ENCODE peak calls at places on chromosomes 5 and 9, in four cellular contexts. One of them, this sample, is unnamed.

GRCh38 chr5:22242532-22242931 is 610.6 kb downstream of the CDH12 start:
- DNase-seq in coronary artery: no peak
- DNase-seq in hepatocyte: peak
- DNase-seq in heart right ventricle: no peak
- DNase-seq in this sample: no peak

GRCh38 chr9:132582276-132582785 is at the start of gene BARHL1:
- DNase-seq in hepatocyte: no peak
- DNase-seq in coronary artery: no peak
- DNase-seq in heart right ventricle: no peak
- DNase-seq in this sample: no peak

GRCh38 chr5:177396807-177397206 is 3.7 kb downstream of the PFN3 start:
- DNase-seq in heart right ventricle: no peak
- DNase-seq in coronary artery: no peak
- DNase-seq in hepatocyte: no peak
- DNase-seq in this sample: no peak

GRCh38 chr5:62779010-62779422 is 200.4 kb downstream of the LRRC70 start:
- DNase-seq in coronary artery: no peak
- DNase-seq in heart right ventricle: peak
- DNase-seq in hepatocyte: peak
- DNase-seq in this sample: no peak

GRCh38 chr5:4196744-4197646 is 601.4 kb downstream of the IRX1 start:
- DNase-seq in coronary artery: no peak
- DNase-seq in heart right ventricle: peak
- DNase-seq in hepatocyte: no peak
- DNase-seq in this sample: no peak

GRCh38 chr5:96922452-96923244 is 13.2 kb upstream of the LNPEP start:
- DNase-seq in hepatocyte: no peak
- DNase-seq in heart right ventricle: no peak
- DNase-seq in coronary artery: no peak
- DNase-seq in this sample: no peak

GRCh38 chr9:20512106-20512505 is 110.2 kb downstream of the MLLT3 start:
- DNase-seq in heart right ventricle: no peak
- DNase-seq in hepatocyte: no peak
- DNase-seq in coronary artery: no peak
- DNase-seq in this sample: peak

GRCh38 chr5:142826741-142827492 is 56.7 kb downstream of the ARHGAP26 start:
- DNase-seq in coronary artery: no peak
- DNase-seq in hepatocyte: no peak
- DNase-seq in heart right ventricle: no peak
- DNase-seq in this sample: no peak

GRCh38 chr5:10409504-10409903 is 32.2 kb upstream of the ROPN1L start:
- DNase-seq in hepatocyte: no peak
- DNase-seq in coronary artery: no peak
- DNase-seq in heart right ventricle: no peak
- DNase-seq in this sample: no peak

GRCh38 chr9:37449877-37450632 is 15.2 kb downstream of the ZBTB5 start:
- DNase-seq in hepatocyte: no peak
- DNase-seq in coronary artery: peak
- DNase-seq in heart right ventricle: no peak
- DNase-seq in this sample: no peak

GRCh38 chr9:104872959-104873850 is 54.8 kb downstream of the ABCA1 start:
- DNase-seq in hepatocyte: peak
- DNase-seq in heart right ventricle: peak
- DNase-seq in coronary artery: no peak
- DNase-seq in this sample: peak

GRCh38 chr5:89255845-89256463 is 373.0 kb upstream of the MEF2C start:
- DNase-seq in heart right ventricle: no peak
- DNase-seq in hepatocyte: peak
- DNase-seq in coronary artery: no peak
- DNase-seq in this sample: peak

GRCh38 chr9:34233691-34234090 is 54.8 kb downstream of the UBAP1 start:
- DNase-seq in heart right ventricle: no peak
- DNase-seq in hepatocyte: no peak
- DNase-seq in coronary artery: no peak
- DNase-seq in this sample: no peak

GRCh38 chr5:121890297-121890858 is 38.7 kb downstream of the FTMT start:
- DNase-seq in hepatocyte: no peak
- DNase-seq in coronary artery: no peak
- DNase-seq in heart right ventricle: no peak
- DNase-seq in this sample: no peak

GRCh38 chr9:129962889-129963703 is 79.9 kb downstream of the FNBP1 start:
- DNase-seq in heart right ventricle: peak
- DNase-seq in coronary artery: peak
- DNase-seq in hepatocyte: no peak
- DNase-seq in this sample: no peak

GRCh38 chr5:160188151-160188967 is 40.9 kb upstream of the FABP6 start:
- DNase-seq in hepatocyte: peak
- DNase-seq in heart right ventricle: peak
- DNase-seq in coronary artery: peak
- DNase-seq in this sample: no peak

GRCh38 chr9:92964607-92964975 is 17.3 kb downstream of the FGD3 start:
- DNase-seq in hepatocyte: no peak
- DNase-seq in coronary artery: no peak
- DNase-seq in heart right ventricle: no peak
- DNase-seq in this sample: no peak

GRCh38 chr5:50711280-50711679 is 44.8 kb downstream of the PARP8 start:
- DNase-seq in coronary artery: no peak
- DNase-seq in heart right ventricle: peak
- DNase-seq in hepatocyte: peak
- DNase-seq in this sample: no peak

GRCh38 chr5:10635257-10635860 is 71.5 kb downstream of the ANKRD33B start:
- DNase-seq in heart right ventricle: no peak
- DNase-seq in coronary artery: no peak
- DNase-seq in hepatocyte: no peak
- DNase-seq in this sample: peak

GRCh38 chr5:131163315-131164119 is 1.5 kb downstream of the HINT1 start:
- DNase-seq in coronary artery: no peak
- DNase-seq in hepatocyte: peak
- DNase-seq in heart right ventricle: no peak
- DNase-seq in this sample: no peak

GRCh38 chr5:143652104-143652700 is 159.8 kb upstream of the HMHB1 start:
- DNase-seq in hepatocyte: no peak
- DNase-seq in heart right ventricle: no peak
- DNase-seq in coronary artery: no peak
- DNase-seq in this sample: no peak

GRCh38 chr5:51983161-51983560 is 599.9 kb downstream of the ISL1 start:
- DNase-seq in heart right ventricle: no peak
- DNase-seq in hepatocyte: no peak
- DNase-seq in coronary artery: no peak
- DNase-seq in this sample: no peak

GRCh38 chr5:106020889-106021288 is 1649.8 kb downstream of the EFNA5 start:
- DNase-seq in heart right ventricle: no peak
- DNase-seq in coronary artery: no peak
- DNase-seq in hepatocyte: no peak
- DNase-seq in this sample: no peak

GRCh38 chr5:169904059-169904458 is 76.2 kb downstream of the INSYN2B start:
- DNase-seq in heart right ventricle: peak
- DNase-seq in coronary artery: no peak
- DNase-seq in hepatocyte: no peak
- DNase-seq in this sample: no peak

GRCh38 chr9:121262450-121262849 is 5.5 kb upstream of the GSN start:
- DNase-seq in heart right ventricle: no peak
- DNase-seq in hepatocyte: no peak
- DNase-seq in coronary artery: no peak
- DNase-seq in this sample: no peak

GRCh38 chr9:6973762-6974161 is 216.0 kb downstream of the KDM4C start:
- DNase-seq in heart right ventricle: no peak
- DNase-seq in hepatocyte: no peak
- DNase-seq in coronary artery: no peak
- DNase-seq in this sample: peak

GRCh38 chr5:171342362-171343111 is 33.5 kb downstream of the TLX3 start:
- DNase-seq in heart right ventricle: peak
- DNase-seq in coronary artery: no peak
- DNase-seq in hepatocyte: peak
- DNase-seq in this sample: no peak

GRCh38 chr5:133926960-133927615 is 41.3 kb downstream of the C5orf15 start:
- DNase-seq in heart right ventricle: no peak
- DNase-seq in coronary artery: no peak
- DNase-seq in hepatocyte: peak
- DNase-seq in this sample: no peak

GRCh38 chr5:65268520-65268919 is 213.2 kb downstream of the ADAMTS6 start:
- DNase-seq in hepatocyte: no peak
- DNase-seq in coronary artery: no peak
- DNase-seq in heart right ventricle: no peak
- DNase-seq in this sample: no peak

GRCh38 chr9:125904155-125904841 is 157.1 kb downstream of the PBX3 start:
- DNase-seq in coronary artery: no peak
- DNase-seq in hepatocyte: no peak
- DNase-seq in heart right ventricle: no peak
- DNase-seq in this sample: no peak
- H3K27ac ChIP-seq in coronary artery: no peak
- H3K27ac ChIP-seq in hepatocyte: no peak
- H3K27ac ChIP-seq in heart right ventricle: no peak
- H3K27ac ChIP-seq in this sample: no peak

GRCh38 chr5:126443374-126443851 is 20.2 kb downstream of the GRAMD2B start:
- DNase-seq in hepatocyte: no peak
- DNase-seq in coronary artery: no peak
- DNase-seq in heart right ventricle: no peak
- DNase-seq in this sample: no peak

GRCh38 chr5:126446498-126447224 is 23.5 kb downstream of the GRAMD2B start:
- DNase-seq in hepatocyte: peak
- DNase-seq in heart right ventricle: no peak
- DNase-seq in coronary artery: no peak
- DNase-seq in this sample: peak

GRCh38 chr5:126445502-126446174 is 22.4 kb downstream of the GRAMD2B start:
- DNase-seq in heart right ventricle: no peak
- DNase-seq in coronary artery: no peak
- DNase-seq in hepatocyte: no peak
- DNase-seq in this sample: no peak

GRCh38 chr5:126448720-126449119 is 25.5 kb downstream of the GRAMD2B start:
- DNase-seq in hepatocyte: no peak
- DNase-seq in heart right ventricle: no peak
- DNase-seq in coronary artery: no peak
- DNase-seq in this sample: no peak

DNA sequence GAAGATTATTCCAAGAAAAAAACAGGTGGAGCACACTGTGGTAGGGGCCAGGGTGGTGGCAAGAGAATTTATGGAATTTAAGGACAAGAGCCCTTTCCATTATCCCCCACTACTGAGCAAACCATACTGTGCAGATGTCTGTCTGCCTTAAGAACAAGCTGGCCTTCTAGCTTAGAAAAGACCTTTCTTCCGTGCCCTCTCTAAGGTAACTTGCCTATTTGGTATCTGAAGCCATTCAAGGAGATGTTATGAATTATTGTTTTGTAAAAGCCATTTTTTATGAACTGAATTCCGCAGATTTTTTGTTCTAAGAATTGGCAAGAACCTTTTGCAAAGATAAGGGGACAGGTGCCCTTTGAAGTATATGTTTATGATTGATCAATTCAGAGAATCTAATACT is 20.9 kb downstream of the GRAMD2B start:
- DNase-seq in coronary artery: no peak
- DNase-seq in hepatocyte: no peak
- DNase-seq in heart right ventricle: no peak
- DNase-seq in this sample: no peak
- H3K27ac ChIP-seq in coronary artery: no peak
- H3K27ac ChIP-seq in hepatocyte: no peak
- H3K27ac ChIP-seq in heart right ventricle: no peak
- H3K27ac ChIP-seq in this sample: peak

GRCh38 chr5:98763001-98763630 is 10.3 kb upstream of the RGMB start:
- DNase-seq in coronary artery: no peak
- DNase-seq in hepatocyte: no peak
- DNase-seq in heart right ventricle: no peak
- DNase-seq in this sample: no peak
- H3K27ac ChIP-seq in coronary artery: no peak
- H3K27ac ChIP-seq in hepatocyte: no peak
- H3K27ac ChIP-seq in heart right ventricle: no peak
- H3K27ac ChIP-seq in this sample: no peak

GRCh38 chr9:98504883-98505282 is 203.9 kb downstream of the GABBR2 start:
- DNase-seq in hepatocyte: no peak
- DNase-seq in coronary artery: no peak
- DNase-seq in heart right ventricle: no peak
- DNase-seq in this sample: no peak

GRCh38 chr9:98502311-98502975 is 206.3 kb downstream of the GABBR2 start:
- DNase-seq in coronary artery: peak
- DNase-seq in hepatocyte: peak
- DNase-seq in heart right ventricle: no peak
- DNase-seq in this sample: no peak

GRCh38 chr9:98501776-98502175 is 207.0 kb downstream of the GABBR2 start:
- DNase-seq in coronary artery: no peak
- DNase-seq in heart right ventricle: no peak
- DNase-seq in hepatocyte: no peak
- DNase-seq in this sample: no peak

GRCh38 chr9:98503867-98504800 is 204.6 kb downstream of the GABBR2 start:
- DNase-seq in heart right ventricle: no peak
- DNase-seq in hepatocyte: no peak
- DNase-seq in coronary artery: peak
- DNase-seq in this sample: no peak

DNA sequence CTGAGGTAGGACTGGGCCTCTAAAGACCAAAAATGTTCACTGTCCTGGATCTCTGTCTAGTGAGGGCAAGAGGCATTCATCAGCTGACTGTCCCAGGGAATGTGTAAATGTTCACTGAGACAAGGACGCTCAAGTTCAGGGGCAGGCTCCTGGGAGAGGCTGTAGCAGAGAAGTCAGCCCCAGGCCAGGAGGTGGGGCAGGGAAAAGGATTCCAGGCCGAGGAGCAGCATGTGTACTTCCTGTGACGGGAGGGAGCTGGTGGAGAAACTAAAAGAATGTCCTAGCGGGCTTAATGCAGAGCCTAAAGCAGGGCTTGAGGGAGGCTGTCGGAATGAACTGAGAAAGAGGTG is 205.8 kb downstream of the GABBR2 start:
- DNase-seq in coronary artery: peak
- DNase-seq in hepatocyte: peak
- DNase-seq in heart right ventricle: no peak
- DNase-seq in this sample: no peak
- H3K27ac ChIP-seq in coronary artery: no peak
- H3K27ac ChIP-seq in hepatocyte: peak
- H3K27ac ChIP-seq in heart right ventricle: peak
- H3K27ac ChIP-seq in this sample: peak

GRCh38 chr5:664343-664993 is 28.7 kb downstream of the TPPP start:
- DNase-seq in coronary artery: no peak
- DNase-seq in heart right ventricle: no peak
- DNase-seq in hepatocyte: no peak
- DNase-seq in this sample: no peak
- H3K27ac ChIP-seq in coronary artery: no peak
- H3K27ac ChIP-seq in heart right ventricle: no peak
- H3K27ac ChIP-seq in hepatocyte: no peak
- H3K27ac ChIP-seq in this sample: no peak

DNA sequence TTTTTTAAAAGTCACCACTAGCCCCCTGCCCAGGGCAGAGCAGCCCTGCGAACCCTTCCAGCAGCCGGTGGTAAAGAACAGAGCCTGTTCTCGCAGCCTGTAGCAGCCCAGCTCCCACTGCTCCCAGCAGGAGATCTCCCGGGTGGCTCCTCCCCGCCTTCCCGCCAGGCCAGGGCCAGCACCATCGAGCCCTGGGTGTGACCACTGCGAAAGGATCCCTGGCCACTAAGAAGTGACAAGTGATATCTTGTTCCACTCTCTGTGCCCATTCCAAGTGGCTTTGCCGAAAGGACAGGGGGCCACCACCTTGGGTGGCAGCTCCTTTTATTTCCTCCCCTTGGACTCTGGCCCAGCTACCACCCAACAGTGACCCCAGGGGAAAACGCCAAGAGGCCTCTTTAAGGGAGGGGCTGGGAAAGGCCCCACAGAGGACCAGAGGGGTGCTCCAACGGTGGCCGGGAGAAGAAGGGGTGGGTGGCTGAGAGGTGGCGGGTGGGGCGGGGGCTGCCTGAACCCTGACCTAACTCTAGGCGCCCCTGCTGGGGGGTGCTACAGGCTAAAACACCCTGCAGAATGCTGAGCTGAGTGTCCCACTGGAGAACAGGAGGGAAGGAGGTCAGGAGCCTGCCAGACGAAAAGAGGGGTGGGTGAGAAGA is 1.6 kb downstream of the NACC2 start:
- DNase-seq in heart right ventricle: no peak
- DNase-seq in hepatocyte: peak
- DNase-seq in coronary artery: no peak
- DNase-seq in this sample: no peak
- H3K27ac ChIP-seq in heart right ventricle: peak
- H3K27ac ChIP-seq in hepatocyte: peak
- H3K27ac ChIP-seq in coronary artery: peak
- H3K27ac ChIP-seq in this sample: no peak